ENCODE peak calls at places on chromosomes 13 and 19, in eight cellular contexts. S, F, D, J, A, W, Q and X are unnamed samples.

GRCh38 chr19:8367327-8368001 is 3.5 kb downstream of the ANGPTL4 start:
- DNase-seq in S (no peak), F (peak), D (peak), J (no peak), A (no peak), W (peak), Q (peak), X (no peak)

GRCh38 chr19:47756627-47756929 is 11.2 kb downstream of the NOP53 start:
- DNase-seq in S (no peak), F (no peak), D (no peak), J (no peak), A (no peak), W (no peak), Q (no peak), X (no peak)

GRCh38 chr13:42628666-42629065 is 54.7 kb downstream of the TNFSF11 start:
- DNase-seq in S (no peak), F (no peak), D (no peak), J (no peak), A (no peak), W (no peak), Q (no peak), X (no peak)

GRCh38 chr19:1355258-1355973 is 28.3 kb upstream of the NDUFS7 start:
- DNase-seq in S (peak), F (no peak), D (no peak), J (no peak), A (no peak), W (no peak), Q (no peak), X (no peak)

GRCh38 chr13:33775339-33776108 is 42.4 kb upstream of the RFC3 start:
- DNase-seq in S (no peak), F (no peak), D (no peak), J (no peak), A (peak), W (peak), Q (no peak), X (no peak)

GRCh38 chr13:23753523-23753922 is 135.7 kb downstream of the MIPEP start:
- DNase-seq in S (no peak), F (no peak), D (no peak), J (no peak), A (no peak), W (peak), Q (no peak), X (no peak)

GRCh38 chr19:33749619-33750175 is 47.0 kb upstream of the KCTD15 start:
- DNase-seq in S (no peak), F (no peak), D (no peak), J (no peak), A (no peak), W (no peak), Q (no peak), X (no peak)

GRCh38 chr13:22893777-22894176 is 287.0 kb upstream of the SGCG start:
- DNase-seq in S (no peak), F (no peak), D (no peak), J (no peak), A (no peak), W (no peak), Q (no peak), X (no peak)

GRCh38 chr19:35736913-35737886 is 5.1 kb downstream of the IGFLR1 start:
- DNase-seq in S (no peak), F (no peak), D (no peak), J (no peak), A (no peak), W (no peak), Q (no peak), X (no peak)

GRCh38 chr19:7415163-7415856 is 66.6 kb downstream of the ARHGEF18 start:
- DNase-seq in S (no peak), F (peak), D (peak), J (no peak), A (no peak), W (peak), Q (no peak), X (no peak)

GRCh38 chr13:37209621-37210020 is 104.2 kb upstream of the CSNK1A1L start:
- DNase-seq in S (no peak), F (no peak), D (no peak), J (no peak), A (no peak), W (no peak), Q (no peak), X (no peak)

GRCh38 chr13:38763446-38764381 is 76.8 kb downstream of the FREM2 start:
- DNase-seq in S (peak), F (no peak), D (no peak), J (no peak), A (no peak), W (peak), Q (no peak), X (no peak)

GRCh38 chr19:28859811-28860210 is 353.1 kb downstream of the UQCRFS1 start:
- DNase-seq in S (no peak), F (no peak), D (no peak), J (no peak), A (no peak), W (no peak), Q (no peak), X (no peak)

GRCh38 chr19:28633223-28634030 is 579.5 kb downstream of the UQCRFS1 start:
- DNase-seq in S (peak), F (no peak), D (no peak), J (peak), A (peak), W (peak), Q (no peak), X (no peak)

GRCh38 chr13:97506511-97506910 is 72.5 kb downstream of the RAP2A start:
- DNase-seq in S (no peak), F (no peak), D (no peak), J (no peak), A (no peak), W (no peak), Q (no peak), X (no peak)

GRCh38 chr13:49877629-49878218 is 58.4 kb downstream of the SPRYD7 start:
- DNase-seq in S (no peak), F (no peak), D (no peak), J (no peak), A (no peak), W (peak), Q (no peak), X (no peak)

GRCh38 chr19:51712461-51713081 is 11.2 kb downstream of the HAS1 start:
- DNase-seq in S (peak), F (no peak), D (no peak), J (no peak), A (no peak), W (peak), Q (no peak), X (no peak)

GRCh38 chr13:113548171-113548641 is 36.3 kb upstream of the TFDP1 start:
- DNase-seq in S (no peak), F (peak), D (no peak), J (no peak), A (no peak), W (no peak), Q (no peak), X (peak)

GRCh38 chr13:21657538-21657937 is 13.3 kb upstream of the FGF9 start:
- DNase-seq in S (no peak), F (no peak), D (no peak), J (no peak), A (no peak), W (no peak), Q (no peak), X (no peak)

GRCh38 chr19:34772697-34773554 is at the start of gene ZNF599:
- DNase-seq in S (peak), F (peak), D (peak), J (peak), A (peak), W (peak), Q (peak), X (no peak)

GRCh38 chr19:5331790-5332189 is 8.8 kb downstream of the PTPRS start:
- DNase-seq in S (no peak), F (no peak), D (no peak), J (no peak), A (no peak), W (no peak), Q (no peak), X (no peak)

GRCh38 chr19:2055871-2056809 is 5.1 kb upstream of the MKNK2 start:
- DNase-seq in S (peak), F (no peak), D (no peak), J (no peak), A (no peak), W (peak), Q (no peak), X (no peak)

GRCh38 chr19:42396542-42397314 is 6.6 kb upstream of the CNFN start:
- DNase-seq in S (peak), F (peak), D (peak), J (peak), A (peak), W (peak), Q (peak), X (no peak)

GRCh38 chr19:49542446-49542845 is 14.6 kb downstream of the RCN3 start:
- DNase-seq in S (no peak), F (no peak), D (no peak), J (no peak), A (no peak), W (no peak), Q (no peak), X (no peak)

GRCh38 chr13:49097374-49097773 is 121.7 kb downstream of the FNDC3A start:
- DNase-seq in S (no peak), F (no peak), D (no peak), J (no peak), A (no peak), W (no peak), Q (no peak), X (no peak)

GRCh38 chr13:112688560-112689497 is 1.0 kb upstream of the ATP11A start:
- DNase-seq in S (peak), F (no peak), D (peak), J (no peak), A (no peak), W (peak), Q (no peak), X (no peak)

GRCh38 chr19:42553292-42554045 is 25.2 kb upstream of the CEACAM1 start:
- DNase-seq in S (peak), F (no peak), D (peak), J (no peak), A (no peak), W (no peak), Q (peak), X (no peak)

GRCh38 chr13:98672947-98673545 is 79.4 kb downstream of the SLC15A1 start:
- DNase-seq in S (peak), F (peak), D (peak), J (peak), A (no peak), W (peak), Q (peak), X (no peak)

GRCh38 chr13:113853518-113854237 is 10.2 kb downstream of the GAS6 start:
- DNase-seq in S (no peak), F (peak), D (no peak), J (no peak), A (no peak), W (no peak), Q (peak), X (peak)

GRCh38 chr13:27130223-27131015 is 41.2 kb downstream of the USP12 start:
- DNase-seq in S (no peak), F (no peak), D (no peak), J (no peak), A (no peak), W (no peak), Q (no peak), X (no peak)

GRCh38 chr19:17365361-17365760 is 11.8 kb downstream of the PLVAP start:
- DNase-seq in S (no peak), F (no peak), D (no peak), J (no peak), A (no peak), W (no peak), Q (no peak), X (no peak)

DNA sequence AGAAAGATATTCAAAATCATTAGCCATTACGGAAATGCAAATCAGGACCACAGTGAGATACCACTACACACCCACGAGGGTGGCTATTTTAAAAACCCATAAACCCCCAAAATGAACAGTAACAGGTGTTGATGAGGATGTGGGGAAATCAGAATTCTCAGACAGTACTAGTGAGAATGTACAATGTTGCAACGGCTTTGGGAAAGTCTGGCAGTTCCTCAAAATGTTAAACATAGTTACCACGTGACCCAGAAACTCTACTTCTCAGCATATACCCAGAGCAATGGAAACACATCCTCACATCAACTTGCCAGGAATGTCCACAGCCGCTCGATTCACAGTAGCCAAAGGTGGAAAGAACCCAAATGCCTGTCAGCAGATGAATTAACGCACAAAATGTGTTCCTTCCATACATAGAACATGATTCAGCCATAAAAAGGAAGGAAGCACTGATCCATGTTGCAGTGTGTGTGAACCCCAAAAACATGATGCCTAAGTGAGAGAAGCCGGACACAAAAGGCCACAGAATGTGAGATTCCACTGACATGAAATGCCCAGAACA is 7.0 kb downstream of the PLVAP start:
- DNase-seq in S (peak), F (no peak), D (no peak), J (no peak), A (no peak), W (no peak), Q (no peak), X (no peak)
- H3K27ac ChIP-seq in S (no peak), F (no peak), D (no peak), J (no peak), A (no peak), W (no peak), Q (no peak), X (no peak)

GRCh38 chr13:60178327-60178726 is 14.6 kb upstream of the DIAPH3 start:
- DNase-seq in S (no peak), F (no peak), D (no peak), J (no peak), A (no peak), W (no peak), Q (no peak), X (no peak)
- TF ChIP-seq POLR2AphosphoS5 in S (no peak), F (no peak), D (no peak), J (no peak), A (no peak), W (no peak), Q (no peak), X (no peak)

DNA sequence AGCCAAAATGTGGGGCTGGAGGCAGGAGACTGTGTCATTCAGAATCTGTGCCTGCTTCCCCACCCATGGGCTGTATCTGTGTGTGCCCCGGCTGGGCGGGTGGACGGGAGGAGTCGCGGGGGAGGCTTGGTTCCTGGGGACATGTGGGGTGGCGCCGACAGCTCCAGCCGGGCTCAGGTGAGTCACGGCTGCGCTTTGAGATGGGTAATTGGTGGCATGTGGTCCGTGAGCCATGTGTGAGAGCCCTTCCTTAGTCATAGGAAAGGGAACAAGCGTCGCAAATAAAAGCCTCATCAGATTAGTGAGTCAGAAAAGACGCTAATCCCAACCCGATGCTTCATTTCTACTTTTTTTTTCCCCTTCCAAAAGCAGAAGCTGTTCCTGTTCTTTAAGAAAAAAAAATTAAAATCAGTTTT is 118.6 kb upstream of the ZNF536 start:
- DNase-seq in S (no peak), F (no peak), D (no peak), J (no peak), A (no peak), W (no peak), Q (no peak), X (no peak)
- H3K27ac ChIP-seq in S (no peak), F (no peak), D (no peak), J (no peak), A (no peak), W (no peak), Q (peak), X (no peak)

DNA sequence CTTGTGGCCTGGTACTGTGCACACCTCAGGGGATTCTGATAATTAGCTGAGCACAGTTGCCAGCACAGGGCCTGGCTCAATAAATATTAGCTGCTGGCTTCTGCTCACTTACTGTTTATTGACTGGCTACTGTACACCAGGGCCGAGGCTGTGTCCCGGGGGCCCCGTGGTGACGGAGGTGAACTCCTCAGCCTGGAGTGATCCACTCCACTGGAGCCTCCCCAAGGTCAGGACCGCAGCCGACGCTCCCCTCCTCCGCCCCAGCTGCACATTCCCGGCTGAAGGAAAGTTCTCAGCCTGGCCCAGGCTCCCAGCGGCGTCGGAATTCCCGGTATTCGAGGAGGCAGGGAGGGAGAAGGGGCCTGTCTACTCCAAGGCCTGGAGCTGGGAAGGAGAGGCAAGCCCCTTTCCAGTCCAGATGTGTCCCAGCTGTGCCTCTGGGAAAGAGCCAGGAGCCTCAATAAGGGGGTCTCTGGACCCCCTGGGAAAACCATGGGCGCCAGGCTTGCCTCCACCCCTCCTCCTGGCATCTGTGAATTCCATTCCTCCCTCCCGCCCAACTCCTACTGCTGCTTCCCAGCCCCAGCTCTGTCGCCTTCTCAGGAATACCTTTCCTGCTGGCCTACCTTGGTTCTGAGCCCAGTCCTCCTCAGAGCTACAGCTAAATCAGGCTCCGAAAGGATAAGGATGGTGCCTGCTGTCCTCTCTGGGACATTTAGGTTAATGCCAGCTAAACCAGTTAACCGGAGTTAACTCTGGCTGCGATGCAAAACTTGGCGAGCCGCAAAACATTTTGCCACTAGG is 7.2 kb downstream of the RPS16 start:
- DNase-seq in S (no peak), F (no peak), D (peak), J (peak), A (no peak), W (peak), Q (no peak), X (no peak)
- TF ChIP-seq POLR2AphosphoS5 in S (no peak), F (peak), D (no peak), J (no peak), A (peak), W (peak), Q (no peak), X (peak)

DNA sequence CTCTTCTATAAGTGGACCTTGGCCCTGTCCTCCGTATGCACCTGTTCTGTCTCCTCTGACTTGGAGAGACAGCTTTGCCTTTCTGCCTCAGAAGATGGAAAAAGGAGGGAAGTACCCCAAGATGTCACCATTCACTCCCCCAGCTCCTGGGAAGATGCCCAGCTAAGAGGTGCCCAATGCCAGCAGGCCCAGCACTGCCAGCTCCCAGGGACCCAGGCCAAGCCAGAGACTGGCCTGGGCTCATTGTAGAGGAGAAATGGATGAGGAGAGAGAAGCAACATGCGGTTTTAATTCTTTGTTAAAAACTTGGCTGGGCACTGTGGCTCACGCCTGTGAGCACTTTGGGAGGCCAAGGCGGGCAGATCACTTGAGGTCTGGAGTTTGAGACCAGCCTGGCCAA is 111.5 kb upstream of the ZNF507 start:
- DNase-seq in S (no peak), F (no peak), D (no peak), J (no peak), A (no peak), W (no peak), Q (peak), X (no peak)
- H3K27ac ChIP-seq in S (no peak), F (no peak), D (no peak), J (no peak), A (no peak), W (no peak), Q (no peak), X (no peak)